ENCODE peak calls at places on chromosome 20, in five cellular contexts. K, D, Y, N and F are unnamed samples.

GRCh38 chr20:18719426-18719825 is 94.2 kb upstream of the SCP2D1 start:
- DNase-seq in K (no peak), D (no peak), Y (no peak), N (no peak), F (no peak)

GRCh38 chr20:38961530-38962043 is 557 bp upstream of the DHX35 start:
- DNase-seq in K (no peak), D (no peak), Y (no peak), N (no peak), F (no peak)

GRCh38 chr20:42706762-42707161 is 482.9 kb downstream of the PTPRT start:
- DNase-seq in K (no peak), D (no peak), Y (no peak), N (no peak), F (no peak)

GRCh38 chr20:1776608-1777475 is 118.4 kb upstream of the SIRPA start:
- DNase-seq in K (peak; percentile 63), D (peak; percentile 84), Y (peak; percentile 84), N (peak; percentile 59), F (peak; percentile 52)

GRCh38 chr20:44730441-44730840 is 15.2 kb upstream of the KCNK15 start:
- DNase-seq in K (no peak), D (no peak), Y (no peak), N (no peak), F (no peak)

GRCh38 chr20:40860487-40860902 is 168.1 kb upstream of the TOP1 start:
- DNase-seq in K (no peak), D (no peak), Y (no peak), N (no peak), F (no peak)

GRCh38 chr20:19974621-19975435 is 42.3 kb upstream of the NAA20 start:
- DNase-seq in K (no peak), D (peak; percentile 69), Y (no peak), N (no peak), F (no peak)

GRCh38 chr20:19210426-19211155 is 1.9 kb upstream of the SLC24A3 start:
- DNase-seq in K (no peak), D (no peak), Y (no peak), N (no peak), F (no peak)

GRCh38 chr20:14259691-14260090 is 77.7 kb downstream of the FLRT3 start:
- DNase-seq in K (no peak), D (no peak), Y (no peak), N (no peak), F (no peak)

GRCh38 chr20:35055445-35056276 is 36.9 kb downstream of the TRPC4AP start:
- DNase-seq in K (no peak), D (peak; percentile 17), Y (no peak), N (no peak), F (no peak)

GRCh38 chr20:48845000-48845399 is 17.2 kb upstream of the PREX1 start:
- DNase-seq in K (no peak), D (no peak), Y (no peak), N (no peak), F (no peak)

GRCh38 chr20:15702161-15702560 is 871.1 kb downstream of the KIF16B start:
- DNase-seq in K (no peak), D (no peak), Y (no peak), N (no peak), F (no peak)

GRCh38 chr20:11344939-11345338 is 572.8 kb upstream of the BTBD3 start:
- DNase-seq in K (no peak), D (no peak), Y (no peak), N (no peak), F (no peak)

GRCh38 chr20:43944653-43945235 is 30.1 kb downstream of the TOX2 start:
- DNase-seq in K (no peak), D (no peak), Y (no peak), N (no peak), F (no peak)

GRCh38 chr20:23626040-23626620 is 11.6 kb downstream of the CST3 start:
- DNase-seq in K (peak; percentile 15), D (no peak), Y (no peak), N (no peak), F (no peak)

GRCh38 chr20:10795286-10796026 is 121.7 kb upstream of the JAG1 start:
- DNase-seq in K (no peak), D (no peak), Y (no peak), N (no peak), F (no peak)

GRCh38 chr20:25859649-25860530 is 163.2 kb upstream of the ZNF337 start:
- DNase-seq in K (peak; percentile 38), D (peak; percentile 77), Y (peak; percentile 65), N (no peak), F (no peak)

GRCh38 chr20:54680872-54681297 is 205.5 kb downstream of the DOK5 start:
- DNase-seq in K (peak; percentile 11), D (peak; percentile 37), Y (peak; percentile 65), N (peak; percentile 8), F (no peak)

GRCh38 chr20:43904778-43905177 is 9.9 kb upstream of the TOX2 start:
- DNase-seq in K (no peak), D (no peak), Y (no peak), N (no peak), F (no peak)

DNA sequence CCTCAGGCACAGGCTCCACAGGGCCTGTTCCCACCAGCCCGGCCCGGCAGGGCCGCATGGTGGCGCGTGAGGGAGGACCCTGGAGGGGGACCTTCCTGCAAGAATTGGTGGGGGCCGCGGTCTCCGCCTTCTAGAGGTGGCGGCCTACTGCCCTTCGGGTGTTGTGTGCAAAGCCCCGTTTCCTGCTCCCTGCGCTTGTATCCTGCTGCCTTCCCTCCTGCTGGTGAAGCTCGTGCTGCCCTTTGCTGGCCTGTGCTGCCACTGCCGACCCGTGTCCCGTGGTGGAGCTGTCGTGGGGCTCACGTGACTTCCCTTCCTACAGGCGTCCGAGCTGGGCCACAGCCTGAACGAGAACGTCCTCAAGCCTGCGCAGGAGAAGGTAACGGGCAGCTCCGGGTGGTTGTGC is 8.4 kb upstream of the COL20A1 start:
- DNase-seq in K (no peak), D (no peak), Y (no peak), N (no peak), F (no peak)
- TF ChIP-seq POLR2AphosphoS5 in K (no peak), D (no peak), Y (no peak), N (no peak), F (no peak)

GRCh38 chr20:57056651-57057050 is 209.8 kb downstream of the BMP7 start:
- DNase-seq in K (no peak), D (no peak), Y (no peak), N (no peak), F (no peak)
- TF ChIP-seq TAF1 in K (no peak), D (no peak), Y (no peak), N (no peak), F (no peak)

GRCh38 chr20:22511943-22512910 is 72.1 kb downstream of the FOXA2 start:
- DNase-seq in K (peak; percentile 17), D (no peak), Y (peak; percentile 99), N (no peak), F (no peak)
- TF ChIP-seq POLR2AphosphoS5 in K (no peak), D (no peak), Y (peak; percentile 96), N (no peak), F (no peak)

GRCh38 chr20:57988828-57989227 is 239.6 kb downstream of the ANKRD60 start:
- DNase-seq in K (no peak), D (no peak), Y (no peak), N (no peak), F (no peak)

GRCh38 chr20:57985278-57985677 is 243.2 kb downstream of the ANKRD60 start:
- DNase-seq in K (no peak), D (no peak), Y (no peak), N (no peak), F (no peak)

GRCh38 chr20:57988422-57988821 is 240.0 kb downstream of the ANKRD60 start:
- DNase-seq in K (no peak), D (no peak), Y (no peak), N (no peak), F (no peak)

GRCh38 chr20:57987659-57988058 is 240.8 kb downstream of the ANKRD60 start:
- DNase-seq in K (no peak), D (no peak), Y (no peak), N (no peak), F (no peak)

GRCh38 chr20:57986776-57987175 is 241.7 kb downstream of the ANKRD60 start:
- DNase-seq in K (no peak), D (no peak), Y (no peak), N (no peak), F (no peak)
- TF ChIP-seq TAF1 in K (no peak), D (no peak), Y (no peak), N (no peak), F (no peak)

DNA sequence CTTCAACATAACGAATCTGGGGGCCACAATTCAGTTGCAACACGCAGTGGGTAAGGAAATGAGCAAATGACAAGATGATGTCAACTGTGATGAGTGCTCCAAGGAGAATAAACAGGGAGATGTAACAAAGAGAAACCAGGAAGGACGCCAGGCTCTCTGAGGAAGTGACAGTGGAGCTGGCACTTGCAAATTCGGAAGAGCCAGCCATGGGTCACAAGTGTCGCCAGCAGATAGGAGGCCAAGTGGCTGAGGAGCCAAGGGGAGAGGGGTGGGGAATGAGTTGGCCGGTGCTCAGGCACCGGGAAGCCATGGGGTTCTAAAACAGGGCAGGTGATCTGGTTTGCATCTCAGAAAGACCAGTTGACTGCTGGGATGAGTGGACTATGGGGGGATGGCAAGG is 136.4 kb downstream of the EYA2 start:
- DNase-seq in K (no peak), D (no peak), Y (no peak), N (no peak), F (no peak)
- TF ChIP-seq POLR2AphosphoS5 in K (no peak), D (no peak), Y (no peak), N (no peak), F (no peak)

DNA sequence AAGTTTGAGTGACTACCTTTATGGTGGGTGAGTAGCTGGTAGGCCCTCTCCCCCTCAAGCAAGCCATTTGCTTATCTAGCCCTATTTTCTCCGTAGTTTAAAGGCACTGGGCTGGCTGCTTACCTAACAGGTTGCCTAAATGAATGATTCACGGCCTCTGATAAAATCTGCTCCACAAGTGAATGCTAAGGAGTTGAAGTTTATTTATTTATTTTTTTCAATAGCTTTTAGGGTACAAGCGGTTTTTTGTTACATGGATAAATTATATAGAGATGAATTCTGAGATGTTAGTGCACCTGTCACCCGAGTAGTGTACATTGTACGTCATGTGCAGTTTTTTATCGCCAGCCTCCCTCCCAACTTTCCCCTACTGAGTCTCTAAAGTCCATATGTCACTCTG is 8.3 kb upstream of the CDH26 start:
- DNase-seq in K (no peak), D (no peak), Y (no peak), N (no peak), F (no peak)
- TF ChIP-seq TAF1 in K (no peak), D (no peak), Y (no peak), N (no peak), F (no peak)

GRCh38 chr20:31712112-31712553 is 10.5 kb downstream of the BCL2L1 start:
- DNase-seq in K (no peak), D (no peak), Y (peak; percentile 62), N (no peak), F (no peak)

GRCh38 chr20:31709939-31710338 is 12.7 kb downstream of the BCL2L1 start:
- DNase-seq in K (no peak), D (no peak), Y (peak; percentile 67), N (no peak), F (no peak)

GRCh38 chr20:31710423-31711250 is 12.0 kb downstream of the BCL2L1 start:
- DNase-seq in K (no peak), D (no peak), Y (no peak), N (no peak), F (no peak)

GRCh38 chr20:31712564-31713311 is 9.9 kb downstream of the BCL2L1 start:
- DNase-seq in K (no peak), D (no peak), Y (peak; percentile 95), N (no peak), F (no peak)

GRCh38 chr20:31711416-31712111 is 11.1 kb downstream of the BCL2L1 start:
- DNase-seq in K (no peak), D (no peak), Y (peak; percentile 80), N (no peak), F (no peak)
- TF ChIP-seq POLR2AphosphoS5 in K (no peak), D (no peak), Y (no peak), N (no peak), F (no peak)